ENCODE peak calls at places on chromosomes 7 and 10, in six cellular contexts. R is AG09319; L is CD14-positive monocyte; S is ascending aorta; J is CD4-positive, alpha-beta T cell; C is heart left ventricle. P is an unnamed sample.

GRCh38 chr7:21261627-21262564 is 166.0 kb upstream of the SP4 start:
- DNase-seq in L (no peak), J (peak), S (no peak), R (no peak), C (no peak), P (peak)

GRCh38 chr10:33559105-33559504 is 224.6 kb upstream of the NRP1 start:
- DNase-seq in J (no peak), C (no peak), L (no peak), R (peak), S (no peak), P (no peak)

GRCh38 chr10:34996843-34997242 is 93.3 kb downstream of the CUL2 start:
- DNase-seq in S (peak), R (no peak), L (peak), J (no peak), C (no peak), P (no peak)

GRCh38 chr10:129963076-129963830 is 821 bp downstream of the EBF3 start:
- DNase-seq in R (no peak), C (no peak), L (no peak), J (no peak), S (peak), P (no peak)

GRCh38 chr10:17200885-17201164 is 647 bp downstream of the TRDMT1 start:
- DNase-seq in S (no peak), J (no peak), C (peak), R (no peak), L (peak), P (peak)

GRCh38 chr10:43124574-43125273 is 13.5 kb upstream of the CSGALNACT2 start:
- DNase-seq in L (no peak), R (no peak), J (no peak), C (no peak), S (peak), P (no peak)

GRCh38 chr10:114932225-114932624 is 5.8 kb upstream of the TRUB1 start:
- DNase-seq in C (no peak), S (no peak), L (no peak), R (no peak), J (no peak), P (no peak)

GRCh38 chr10:49512121-49512809 is 26.7 kb downstream of the ERCC6 start:
- DNase-seq in C (no peak), J (no peak), S (no peak), L (no peak), R (no peak), P (peak)

GRCh38 chr7:152081088-152081487 is 55.6 kb downstream of the GALNT11 start:
- DNase-seq in C (no peak), R (no peak), L (no peak), J (no peak), S (no peak), P (peak)

GRCh38 chr10:97574374-97575100 is 2.0 kb downstream of the ANKRD2 start:
- DNase-seq in R (no peak), S (peak), C (peak), L (no peak), J (no peak), P (peak)

DNA sequence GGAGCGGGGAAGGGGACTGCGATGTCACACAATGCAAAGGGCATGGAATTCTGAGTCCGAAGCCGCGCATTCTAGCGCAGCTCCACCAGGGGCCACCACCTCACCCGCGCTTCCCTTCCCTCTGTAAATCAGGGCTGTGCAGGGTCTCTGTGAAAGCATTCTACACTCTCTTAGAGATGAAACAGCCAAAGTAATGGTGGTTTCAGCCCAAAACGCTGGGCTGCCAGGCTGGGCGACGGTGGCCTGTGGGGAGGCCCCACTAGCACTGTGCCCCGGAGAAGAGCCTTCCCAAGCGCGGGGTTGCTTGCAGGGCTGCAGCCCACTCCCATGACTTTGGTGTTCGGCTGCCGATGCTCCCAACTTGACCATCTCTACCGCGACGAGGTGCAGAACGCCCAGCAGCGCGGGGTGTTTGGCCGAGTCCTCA is 11.4 kb downstream of the ATG9B start:
- DNase-seq in L (no peak), J (no peak), R (no peak), C (no peak), S (no peak), P (no peak)
- TF ChIP-seq CTCF in L (peak), J (peak), R (peak), C (peak), S (peak), P (peak)

GRCh38 chr10:1180836-1181235 is 124.7 kb downstream of the WDR37 start:
- DNase-seq in C (no peak), L (peak), R (no peak), J (no peak), S (no peak), P (no peak)
- TF ChIP-seq CTCF in C (no peak), L (no peak), R (no peak), J (no peak), S (no peak), P (no peak)

GRCh38 chr10:74975758-74976157 is 135.7 kb upstream of the SAMD8 start:
- DNase-seq in C (no peak), J (no peak), L (no peak), S (no peak), R (no peak), P (no peak)
- TF ChIP-seq CTCF in C (no peak), J (no peak), L (no peak), S (no peak), R (no peak), P (no peak)

DNA sequence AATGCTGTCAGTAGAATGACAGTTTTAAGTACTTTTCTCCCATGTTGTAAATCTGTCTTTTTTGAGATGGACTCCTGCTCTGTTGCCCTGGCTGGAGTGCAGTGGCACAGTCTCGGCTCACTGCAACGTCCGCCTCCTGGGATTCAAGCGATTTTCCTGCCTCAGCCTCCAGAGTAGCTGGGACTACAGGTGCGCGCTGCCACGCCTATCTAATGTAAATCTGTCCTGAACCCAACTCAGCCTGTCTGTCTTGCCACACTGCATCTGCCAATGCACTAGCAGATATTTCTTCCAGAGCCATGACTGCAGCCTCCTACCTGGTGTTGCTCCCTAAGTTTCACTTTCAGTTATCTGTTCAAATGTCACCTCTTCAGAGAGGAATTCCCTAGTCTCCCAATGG is 264.1 kb downstream of the PHF14 start:
- DNase-seq in R (no peak), J (no peak), L (no peak), C (no peak), S (no peak), P (peak)
- TF ChIP-seq CTCF in R (no peak), J (no peak), L (no peak), C (no peak), S (no peak), P (no peak)

GRCh38 chr7:113308399-113308798 is 190.0 kb upstream of the SMIM30 start:
- DNase-seq in R (no peak), C (no peak), L (no peak), J (no peak), S (no peak), P (no peak)
- TF ChIP-seq CTCF in R (no peak), C (no peak), L (no peak), J (no peak), S (no peak), P (no peak)

GRCh38 chr7:142301299-142301698 is 43.4 kb upstream of the PRSS58 start:
- DNase-seq in J (no peak), R (no peak), C (no peak), S (no peak), L (no peak), P (no peak)

GRCh38 chr7:142300689-142301088 is 42.8 kb upstream of the PRSS58 start:
- DNase-seq in R (no peak), J (peak), S (no peak), L (no peak), C (no peak), P (peak)

GRCh38 chr7:142303650-142304049 is 45.8 kb upstream of the PRSS58 start:
- DNase-seq in C (no peak), S (no peak), L (no peak), J (no peak), R (no peak), P (no peak)

GRCh38 chr7:142299226-142299625 is 41.4 kb upstream of the PRSS58 start:
- DNase-seq in J (no peak), S (no peak), R (no peak), L (no peak), C (no peak), P (no peak)

DNA sequence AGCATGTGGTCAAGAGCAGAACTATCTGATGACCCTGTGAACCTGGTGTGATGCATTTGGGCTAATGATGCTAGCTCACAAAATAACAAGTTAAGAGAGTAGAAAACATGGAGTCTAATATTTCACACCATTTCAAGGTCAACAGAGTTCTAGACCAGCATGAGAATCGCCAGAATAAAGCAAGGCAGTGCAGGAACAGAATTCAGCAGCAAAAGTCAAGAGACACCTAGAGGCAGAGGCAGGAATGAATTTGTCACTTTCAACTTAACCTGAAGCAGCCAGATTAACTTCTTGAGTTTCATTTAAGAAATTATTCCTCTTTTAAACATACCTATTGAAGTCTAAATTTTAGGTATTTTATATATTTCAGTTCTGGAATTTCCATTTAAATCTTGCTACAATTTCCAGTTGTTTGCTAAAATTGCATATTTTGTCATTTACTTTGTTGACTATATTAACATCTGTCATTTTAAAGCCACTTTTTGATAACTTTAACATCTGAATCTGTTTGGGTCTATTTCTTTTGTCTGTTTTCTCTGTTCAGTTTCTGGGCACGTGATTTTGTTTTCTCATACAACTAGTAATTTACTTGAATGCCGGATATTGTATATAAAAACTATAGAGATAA is 44.2 kb upstream of the PRSS58 start:
- DNase-seq in C (no peak), J (no peak), S (no peak), R (no peak), L (no peak), P (peak)
- TF ChIP-seq CTCF in C (no peak), J (peak), S (no peak), R (no peak), L (peak), P (peak)

P was measured in Calu3.